ENCODE peak calls at places on chromosomes 11 and 22, in four cellular contexts. One of them, this sample, is unnamed.
A peak's percentile ranks its signal among the peaks of the same experiment; 100 is the strongest.

GRCh38 chr11:7592706-7593105 is 78.9 kb downstream of the PPFIBP2 start:
- DNase-seq in K562: no peak
- DNase-seq in body of pancreas: peak; percentile 48
- DNase-seq in left lung: peak; percentile 68
- DNase-seq in this sample: no peak

GRCh38 chr11:26319906-26320305 is 12.0 kb upstream of the ANO3 start:
- DNase-seq in K562: no peak
- DNase-seq in body of pancreas: no peak
- DNase-seq in left lung: no peak
- DNase-seq in this sample: no peak

GRCh38 chr11:33835143-33835878 is 56.6 kb downstream of the LMO2 start:
- DNase-seq in K562: no peak
- DNase-seq in body of pancreas: no peak
- DNase-seq in left lung: no peak
- DNase-seq in this sample: no peak

GRCh38 chr11:59551651-59552521 is 40.5 kb downstream of the OR4D9 start:
- DNase-seq in K562: peak; percentile 10
- DNase-seq in body of pancreas: peak; percentile 35
- DNase-seq in left lung: no peak
- DNase-seq in this sample: no peak

GRCh38 chr11:7563269-7563668 is 49.5 kb downstream of the PPFIBP2 start:
- DNase-seq in K562: no peak
- DNase-seq in body of pancreas: no peak
- DNase-seq in left lung: no peak
- DNase-seq in this sample: no peak

GRCh38 chr11:120750647-120751419 is 239.3 kb downstream of the GRIK4 start:
- DNase-seq in K562: no peak
- DNase-seq in body of pancreas: no peak
- DNase-seq in left lung: no peak
- DNase-seq in this sample: no peak

GRCh38 chr11:134751825-134752224 is 339.8 kb upstream of the B3GAT1 start:
- DNase-seq in K562: no peak
- DNase-seq in body of pancreas: no peak
- DNase-seq in left lung: no peak
- DNase-seq in this sample: no peak

GRCh38 chr11:110488446-110488845 is 58.7 kb downstream of the FDX1 start:
- DNase-seq in K562: no peak
- DNase-seq in body of pancreas: no peak
- DNase-seq in left lung: no peak
- DNase-seq in this sample: no peak

GRCh38 chr11:44737222-44737621 is 10.5 kb downstream of the TSPAN18 start:
- DNase-seq in K562: no peak
- DNase-seq in body of pancreas: no peak
- DNase-seq in left lung: no peak
- DNase-seq in this sample: no peak
- H3K36me3 ChIP-seq in K562: no peaks in the 10 kb centered on the region
- H3K36me3 ChIP-seq in body of pancreas: no peaks in the 10 kb centered on the region
- H3K36me3 ChIP-seq in left lung: no peaks in the 10 kb centered on the region
- H3K36me3 ChIP-seq in this sample: no peaks in the 10 kb centered on the region

DNA sequence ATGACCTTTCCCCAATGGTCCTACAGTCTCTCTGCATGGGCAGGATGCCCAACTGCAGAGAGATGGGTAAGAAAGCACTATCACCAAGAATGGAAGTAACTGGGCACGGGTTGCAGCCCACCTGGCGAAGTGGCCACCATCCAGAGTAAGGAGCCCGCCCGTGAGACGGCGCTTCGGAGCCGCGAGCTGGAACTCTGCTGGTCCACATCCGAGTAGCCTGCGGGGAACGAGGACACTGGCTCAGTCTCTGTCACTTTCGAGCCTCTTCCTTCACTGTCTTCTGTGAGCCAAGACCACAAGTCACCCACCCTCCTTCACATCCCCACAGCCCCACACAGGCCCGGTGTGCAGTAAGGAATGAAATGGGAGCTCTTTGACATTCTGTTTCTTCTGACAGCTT is 5.7 kb downstream of the SUN2 start:
- DNase-seq in K562: no peak
- DNase-seq in body of pancreas: no peak
- DNase-seq in left lung: no peak
- DNase-seq in this sample: no peak
- H3K36me3 ChIP-seq in K562: peaks cover 68% of the 10 kb centered on the region
- H3K36me3 ChIP-seq in body of pancreas: peaks cover 57% of the 10 kb centered on the region
- H3K36me3 ChIP-seq in left lung: no peaks in the 10 kb centered on the region
- H3K36me3 ChIP-seq in this sample: peaks cover 61% of the 10 kb centered on the region

GRCh38 chr11:68766786-68767185 is 15.5 kb upstream of the TESMIN start:
- DNase-seq in K562: no peak
- DNase-seq in body of pancreas: no peak
- DNase-seq in left lung: no peak
- DNase-seq in this sample: no peak

GRCh38 chr11:68770781-68771180 is 19.5 kb upstream of the TESMIN start:
- DNase-seq in K562: no peak
- DNase-seq in body of pancreas: no peak
- DNase-seq in left lung: no peak
- DNase-seq in this sample: no peak

GRCh38 chr11:68763926-68764657 is 12.8 kb upstream of the TESMIN start:
- DNase-seq in K562: no peak
- DNase-seq in body of pancreas: no peak
- DNase-seq in left lung: no peak
- DNase-seq in this sample: no peak

GRCh38 chr11:68764746-68765145 is 13.4 kb upstream of the TESMIN start:
- DNase-seq in K562: no peak
- DNase-seq in body of pancreas: no peak
- DNase-seq in left lung: no peak
- DNase-seq in this sample: no peak

DNA sequence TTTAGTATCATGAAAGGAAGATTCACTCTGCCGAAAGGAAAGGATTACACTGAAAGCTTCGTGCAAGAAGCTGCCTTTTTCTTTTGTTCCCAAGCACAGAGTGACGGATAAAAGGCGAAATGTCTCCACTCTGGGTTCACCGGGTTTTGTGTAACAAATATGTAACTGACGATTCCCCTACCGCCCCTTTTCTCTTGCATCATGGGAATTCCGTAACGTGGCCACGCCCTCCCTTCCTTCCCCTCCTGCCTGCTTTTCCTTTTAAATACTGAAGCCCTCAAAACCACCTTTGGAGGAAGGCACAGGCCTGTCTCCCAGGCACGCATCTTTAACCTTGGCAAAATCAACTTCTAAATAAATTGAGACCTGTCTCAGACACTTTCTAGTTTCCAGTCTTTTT is 16.4 kb upstream of the TESMIN start:
- DNase-seq in K562: no peak
- DNase-seq in body of pancreas: no peak
- DNase-seq in left lung: no peak
- DNase-seq in this sample: no peak
- H3K36me3 ChIP-seq in K562: peaks cover 14% of the 10 kb centered on the region
- H3K36me3 ChIP-seq in body of pancreas: peaks cover 17% of the 10 kb centered on the region
- H3K36me3 ChIP-seq in left lung: no peaks in the 10 kb centered on the region
- H3K36me3 ChIP-seq in this sample: no peaks in the 10 kb centered on the region

DNA sequence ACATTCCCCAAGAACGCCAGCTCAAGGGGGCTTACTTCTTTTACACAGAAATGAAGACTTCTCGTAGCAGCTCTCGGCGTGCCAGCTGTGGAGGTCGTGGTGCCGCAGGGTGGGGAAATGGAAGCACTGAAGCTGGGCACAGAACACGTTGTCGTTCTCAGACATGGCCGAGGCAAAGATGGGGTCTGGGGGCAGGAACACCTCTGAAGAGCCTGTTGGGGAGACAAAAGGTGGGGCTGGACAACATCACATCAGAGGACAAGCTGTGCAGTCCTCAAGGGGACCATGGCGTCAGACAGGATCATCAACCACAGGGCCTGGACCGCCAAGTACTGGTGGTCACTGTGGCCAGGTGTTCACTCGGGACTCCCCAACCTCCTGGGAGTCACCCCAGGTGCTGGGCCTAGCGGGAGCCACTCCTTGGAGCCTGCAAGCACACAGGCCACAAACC is 65.2 kb downstream of the DGCR2 start:
- DNase-seq in K562: no peak
- DNase-seq in body of pancreas: peak; percentile 10
- DNase-seq in left lung: no peak
- DNase-seq in this sample: no peak
- H3K36me3 ChIP-seq in K562: peaks cover 86% of the 10 kb centered on the region
- H3K36me3 ChIP-seq in body of pancreas: peaks cover 4% of the 10 kb centered on the region
- H3K36me3 ChIP-seq in left lung: no peaks in the 10 kb centered on the region
- H3K36me3 ChIP-seq in this sample: no peaks in the 10 kb centered on the region

GRCh38 chr11:27373392-27373791 is 10.4 kb upstream of the CCDC34 start:
- DNase-seq in K562: no peak
- DNase-seq in body of pancreas: no peak
- DNase-seq in left lung: no peak
- DNase-seq in this sample: no peak

GRCh38 chr11:27375370-27375769 is 12.4 kb upstream of the CCDC34 start:
- DNase-seq in K562: no peak
- DNase-seq in body of pancreas: no peak
- DNase-seq in left lung: no peak
- DNase-seq in this sample: no peak

GRCh38 chr11:27372159-27372558 is 9.1 kb upstream of the CCDC34 start:
- DNase-seq in K562: peak; percentile 20
- DNase-seq in body of pancreas: no peak
- DNase-seq in left lung: no peak
- DNase-seq in this sample: no peak

GRCh38 chr11:27371490-27371889 is 8.5 kb upstream of the CCDC34 start:
- DNase-seq in K562: no peak
- DNase-seq in body of pancreas: no peak
- DNase-seq in left lung: no peak
- DNase-seq in this sample: no peak

GRCh38 chr11:27373856-27374602 is 11.0 kb upstream of the CCDC34 start:
- DNase-seq in K562: no peak
- DNase-seq in body of pancreas: no peak
- DNase-seq in left lung: no peak
- DNase-seq in this sample: no peak
- H3K36me3 ChIP-seq in K562: no peaks in the 10 kb centered on the region
- H3K36me3 ChIP-seq in body of pancreas: peaks cover 7% of the 10 kb centered on the region
- H3K36me3 ChIP-seq in left lung: no peaks in the 10 kb centered on the region
- H3K36me3 ChIP-seq in this sample: no peaks in the 10 kb centered on the region

GRCh38 chr11:117279711-117280376 is 11.3 kb upstream of the BACE1-AS start:
- DNase-seq in K562: no peak
- DNase-seq in body of pancreas: no peak
- DNase-seq in left lung: no peak
- DNase-seq in this sample: no peak

GRCh38 chr11:117281869-117282268 is 9.3 kb upstream of the BACE1-AS start:
- DNase-seq in K562: no peak
- DNase-seq in body of pancreas: no peak
- DNase-seq in left lung: no peak
- DNase-seq in this sample: no peak

GRCh38 chr11:117284053-117284452 is 7.1 kb upstream of the BACE1-AS start:
- DNase-seq in K562: no peak
- DNase-seq in body of pancreas: no peak
- DNase-seq in left lung: no peak
- DNase-seq in this sample: no peak

GRCh38 chr11:117281159-117281558 is 10.0 kb upstream of the BACE1-AS start:
- DNase-seq in K562: no peak
- DNase-seq in body of pancreas: no peak
- DNase-seq in left lung: no peak
- DNase-seq in this sample: no peak

DNA sequence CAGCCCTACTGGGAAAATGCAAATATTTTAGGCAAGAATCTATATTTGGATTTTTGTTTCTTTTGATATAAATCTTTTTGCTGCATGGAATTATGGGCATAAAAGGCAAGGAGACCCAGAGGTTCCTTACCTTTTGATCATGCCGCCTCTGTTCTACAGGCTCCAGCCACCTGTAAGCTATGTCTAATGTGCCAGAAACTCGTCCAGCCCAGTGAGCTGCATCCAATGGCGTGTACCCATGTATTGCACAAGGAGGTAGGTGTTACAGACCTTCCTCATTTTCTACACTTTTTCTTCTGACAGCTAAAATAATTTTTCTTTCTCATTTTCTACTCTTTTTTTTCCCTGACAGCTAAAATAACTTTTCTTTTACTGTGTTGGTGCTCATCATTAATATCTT is 8.2 kb upstream of the BACE1-AS start:
- DNase-seq in K562: no peak
- DNase-seq in body of pancreas: peak; percentile 63
- DNase-seq in left lung: no peak
- DNase-seq in this sample: no peak
- H3K36me3 ChIP-seq in K562: peaks cover 59% of the 10 kb centered on the region
- H3K36me3 ChIP-seq in body of pancreas: peaks cover 2% of the 10 kb centered on the region
- H3K36me3 ChIP-seq in left lung: no peaks in the 10 kb centered on the region
- H3K36me3 ChIP-seq in this sample: peaks cover 31% of the 10 kb centered on the region

GRCh38 chr11:47500121-47500520 is 51.2 kb upstream of the RAPSN start:
- DNase-seq in K562: no peak
- DNase-seq in body of pancreas: no peak
- DNase-seq in left lung: no peak
- DNase-seq in this sample: no peak
- H3K36me3 ChIP-seq in K562: peaks cover 67% of the 10 kb centered on the region
- H3K36me3 ChIP-seq in body of pancreas: no peaks in the 10 kb centered on the region
- H3K36me3 ChIP-seq in left lung: no peaks in the 10 kb centered on the region
- H3K36me3 ChIP-seq in this sample: no peaks in the 10 kb centered on the region